ENCODE peak calls at places on chromosomes 13 and 19, in four cellular contexts. A is fibroblast of lung, L is mammary epithelial cell, I is OCI-LY7. W is an unnamed sample.

GRCh38 chr13:112958127-112958989 is 10.7 kb upstream of the MCF2L start:
- DNase-seq in A (no peak), L (no peak), I (no peak), W (no peak)

GRCh38 chr19:35436477-35437141 is 11.4 kb upstream of the FFAR2 start:
- DNase-seq in A (peak), L (peak), I (no peak), W (no peak)

GRCh38 chr13:66888698-66889097 is 341.4 kb downstream of the PCDH9 start:
- DNase-seq in A (peak), L (no peak), I (no peak), W (no peak)

GRCh38 chr19:36573948-36574726 is 1.0 kb upstream of the ZNF529 start:
- DNase-seq in A (peak), L (peak), I (no peak), W (no peak)

GRCh38 chr13:27481766-27482165 is 31.4 kb upstream of the MTIF3 start:
- DNase-seq in A (peak), L (peak), I (peak), W (peak)

GRCh38 chr19:23957660-23958281 is 43.1 kb downstream of the ZNF726 start:
- DNase-seq in A (peak), L (peak), I (no peak), W (no peak)

GRCh38 chr13:100860866-100861265 is 186.3 kb upstream of the TMTC4 start:
- DNase-seq in A (no peak), L (no peak), I (no peak), W (no peak)

GRCh38 chr19:15463865-15464371 is 426 bp downstream of the RASAL3 start:
- DNase-seq in A (no peak), L (no peak), I (peak), W (peak)

GRCh38 chr13:35534343-35534742 is 57.9 kb upstream of the MAB21L1 start:
- DNase-seq in A (no peak), L (no peak), I (no peak), W (no peak)

GRCh38 chr19:44303976-44304568 is 753 bp downstream of the ZNF235 start:
- DNase-seq in A (no peak), L (no peak), I (peak), W (no peak)

GRCh38 chr13:33723772-33724435 is 94.0 kb upstream of the RFC3 start:
- DNase-seq in A (peak), L (peak), I (peak), W (peak)

GRCh38 chr19:12139309-12139708 is 841 bp downstream of the ZNF20 start:
- DNase-seq in A (no peak), L (no peak), I (no peak), W (no peak)

GRCh38 chr13:33323766-33324525 is 38.4 kb upstream of the STARD13 start:
- DNase-seq in A (peak), L (no peak), I (no peak), W (no peak)

GRCh38 chr13:77305276-77305675 is 21.6 kb downstream of the MYCBP2 start:
- DNase-seq in A (no peak), L (no peak), I (peak), W (no peak)

GRCh38 chr19:20247016-20247683 is 80.1 kb downstream of the ZNF486 start:
- DNase-seq in A (peak), L (peak), I (peak), W (no peak)
- TF ChIP-seq CTCF in A (peak), L (no peak), I (peak), W (peak)

GRCh38 chr19:20243629-20244028 is 76.6 kb downstream of the ZNF486 start:
- DNase-seq in A (no peak), L (no peak), I (no peak), W (no peak)
- H2AFZ ChIP-seq in A (no peak), L (no peak), I (no peak), W (no peak)

GRCh38 chr13:94186470-94186869 is 293.0 kb downstream of the DCT start:
- DNase-seq in A (no peak), L (no peak), I (no peak), W (no peak)

GRCh38 chr13:94192576-94192975 is 286.9 kb downstream of the DCT start:
- DNase-seq in A (peak), L (peak), I (peak), W (peak)

DNA sequence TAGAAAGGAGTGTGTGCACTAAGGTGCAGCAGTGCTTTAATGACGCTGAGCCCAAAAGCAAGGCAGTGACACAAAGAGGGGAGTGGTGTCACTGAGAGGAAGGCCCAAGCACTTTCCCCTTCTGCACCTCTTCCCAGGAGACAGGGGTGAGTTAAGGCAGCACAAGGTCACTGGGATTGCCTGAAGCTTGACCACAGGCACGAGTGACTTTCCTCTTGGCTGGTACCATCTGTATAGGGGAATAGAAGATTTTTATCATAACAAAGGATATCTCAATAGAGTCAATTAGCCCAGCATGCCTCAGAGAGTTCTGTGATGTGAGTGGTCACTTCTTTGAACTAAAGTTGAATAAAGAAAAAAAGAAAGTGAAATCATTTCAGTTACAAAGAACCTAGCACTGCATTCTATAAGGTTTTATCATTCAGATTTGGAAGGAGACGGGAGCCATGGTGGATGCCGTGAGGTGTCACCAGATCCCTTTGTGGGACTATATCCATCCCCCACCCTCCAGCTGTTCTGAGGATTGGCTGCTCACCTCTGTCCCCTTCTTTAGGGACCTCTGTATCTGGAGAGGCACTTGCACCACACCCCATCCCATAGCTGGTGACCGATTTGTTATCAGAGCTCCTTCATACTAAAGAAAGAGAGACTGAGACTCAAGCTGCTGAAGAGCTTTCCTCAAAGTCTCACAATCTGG is 291.2 kb downstream of the DCT start:
- DNase-seq in A (no peak), L (no peak), I (no peak), W (no peak)
- H3K4me2 ChIP-seq in A (no peak), L (no peak), I (no peak), W (no peak)

GRCh38 chr19:38055040-38055439 is 148.0 kb downstream of the SIPA1L3 start:
- DNase-seq in A (no peak), L (no peak), I (no peak), W (no peak)

GRCh38 chr19:38059897-38060296 is 152.9 kb downstream of the SIPA1L3 start:
- DNase-seq in A (no peak), L (no peak), I (peak), W (peak)

GRCh38 chr19:38056646-38057045 is 149.6 kb downstream of the SIPA1L3 start:
- DNase-seq in A (no peak), L (no peak), I (no peak), W (no peak)

GRCh38 chr19:38057954-38058690 is 151.1 kb downstream of the SIPA1L3 start:
- DNase-seq in A (no peak), L (no peak), I (peak), W (no peak)

GRCh38 chr19:38055655-38056521 is 148.9 kb downstream of the SIPA1L3 start:
- DNase-seq in A (no peak), L (no peak), I (no peak), W (no peak)
- TF ChIP-seq CTCF in A (no peak), L (no peak), I (no peak), W (no peak)

GRCh38 chr19:2040647-2041435 is 10.2 kb downstream of the MKNK2 start:
- DNase-seq in A (no peak), L (no peak), I (no peak), W (no peak)

GRCh38 chr19:2042485-2043268 is 8.4 kb downstream of the MKNK2 start:
- DNase-seq in A (no peak), L (no peak), I (no peak), W (no peak)

GRCh38 chr19:2041436-2041685 is 9.7 kb downstream of the MKNK2 start:
- DNase-seq in A (no peak), L (no peak), I (no peak), W (no peak)

GRCh38 chr19:2043269-2043641 is 7.8 kb downstream of the MKNK2 start:
- DNase-seq in A (no peak), L (no peak), I (no peak), W (no peak)

DNA sequence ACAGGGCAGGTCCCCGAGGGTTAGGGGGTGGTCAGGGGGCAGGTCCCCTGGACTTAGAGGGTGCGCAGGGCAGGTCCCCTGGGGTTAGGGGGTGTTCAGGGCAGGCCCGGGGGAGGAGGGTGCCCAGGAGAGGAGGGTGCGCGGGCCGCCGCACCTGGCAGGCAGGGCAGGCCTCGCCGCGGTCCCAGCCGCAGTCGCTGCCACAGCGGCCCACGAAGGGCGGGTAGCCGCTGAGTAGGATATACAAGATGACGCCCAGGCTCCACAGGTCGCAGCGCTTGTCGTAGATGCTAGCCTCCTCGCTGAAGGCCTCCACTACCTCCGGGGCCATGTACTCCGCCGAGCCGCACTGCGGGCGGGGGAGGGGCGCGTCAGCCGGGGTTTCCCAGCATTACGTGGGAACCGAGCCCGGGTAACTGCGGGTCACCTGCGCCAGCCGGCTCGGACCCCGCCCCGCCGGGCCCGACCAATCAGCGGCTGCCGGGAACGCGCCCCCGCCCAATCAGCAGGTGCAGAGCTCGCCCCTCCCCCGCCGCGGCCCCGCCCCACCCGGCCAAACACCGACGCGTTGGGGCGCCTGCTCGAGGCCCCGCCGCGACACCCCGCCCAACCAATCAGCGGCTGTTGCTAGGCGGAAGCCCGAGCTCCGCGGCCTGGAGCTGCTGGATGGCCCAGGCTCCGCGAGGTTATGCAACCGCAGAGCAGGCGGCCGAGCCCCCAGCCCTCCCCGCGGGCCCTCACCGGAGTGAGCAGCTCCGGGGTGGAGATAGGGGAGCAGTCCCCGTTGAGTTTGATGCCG is 9.2 kb downstream of the MKNK2 start:
- DNase-seq in A (peak), L (peak), I (peak), W (peak)
- H2AFZ ChIP-seq in A (no peak), L (no peak), I (no peak), W (peak)